ENCODE peak calls at places on chromosome 14, in seven cellular contexts. U is PC-3, A is ovary, S is mucosa of descending colon, R is right lobe of liver, C is heart left ventricle, G is upper lobe of right lung. Q is an unnamed sample. For H3K9me3, the result is how much of the 10 kb centered on the place peaks cover.

GRCh38 chr14:49306152-49306751 is 279.9 kb downstream of the RPS29 start:
- DNase-seq in U (peak), A (no peak), C (no peak), R (no peak), G (no peak), S (no peak), Q (no peak)

GRCh38 chr14:58637040-58637390 is 747 bp upstream of the DACT1 start:
- DNase-seq in G (peak), A (peak), U (peak), C (no peak), S (no peak), R (no peak), Q (no peak)

GRCh38 chr14:50828738-50829471 is 2.1 kb downstream of the NIN start:
- DNase-seq in C (no peak), S (no peak), U (no peak), G (no peak), R (no peak), A (no peak), Q (no peak)

GRCh38 chr14:74917646-74918081 is 5.4 kb downstream of the RPS6KL1 start:
- DNase-seq in R (no peak), A (peak), C (peak), S (no peak), U (no peak), G (no peak), Q (no peak)

GRCh38 chr14:91231446-91231845 is 13.1 kb downstream of the GPR68 start:
- DNase-seq in S (no peak), U (no peak), R (no peak), A (no peak), G (no peak), C (no peak), Q (no peak)

GRCh38 chr14:57293851-57294837 is 25.4 kb downstream of the AP5M1 start:
- DNase-seq in U (peak), S (no peak), R (no peak), G (no peak), A (no peak), C (no peak), Q (no peak)

GRCh38 chr14:68495638-68496114 is 297.2 kb downstream of the ZFP36L1 start:
- DNase-seq in U (no peak), S (no peak), C (no peak), A (no peak), R (no peak), G (no peak), Q (no peak)

GRCh38 chr14:94317259-94317658 is 5.9 kb downstream of the SERPINA6 start:
- DNase-seq in G (no peak), A (no peak), S (peak), C (no peak), R (peak), U (no peak), Q (no peak)

GRCh38 chr14:44379292-44379977 is 127.6 kb downstream of the FSCB start:
- DNase-seq in C (no peak), A (no peak), R (no peak), G (no peak), S (no peak), U (no peak), Q (no peak)
- H3K9me3 ChIP-seq in C (under half), A (under half), R (under half), G (under half), S (under half), U (under half), Q (under half)

GRCh38 chr14:106507354-106507753 is 981.0 kb downstream of the TMEM121 start:
- DNase-seq in S (no peak), R (no peak), C (no peak), A (no peak), U (no peak), G (no peak), Q (no peak)
- H3K9me3 ChIP-seq in S (under half), R (under half), C (under half), A (under half), U (under half), G (under half), Q (under half)

GRCh38 chr14:100696017-100696416 is 30.7 kb upstream of the DLK1 start:
- DNase-seq in R (no peak), C (no peak), S (no peak), A (no peak), G (no peak), U (no peak), Q (no peak)
- H3K9me3 ChIP-seq in R (under half), C (under half), S (under half), A (under half), G (under half), U (under half), Q (under half)

DNA sequence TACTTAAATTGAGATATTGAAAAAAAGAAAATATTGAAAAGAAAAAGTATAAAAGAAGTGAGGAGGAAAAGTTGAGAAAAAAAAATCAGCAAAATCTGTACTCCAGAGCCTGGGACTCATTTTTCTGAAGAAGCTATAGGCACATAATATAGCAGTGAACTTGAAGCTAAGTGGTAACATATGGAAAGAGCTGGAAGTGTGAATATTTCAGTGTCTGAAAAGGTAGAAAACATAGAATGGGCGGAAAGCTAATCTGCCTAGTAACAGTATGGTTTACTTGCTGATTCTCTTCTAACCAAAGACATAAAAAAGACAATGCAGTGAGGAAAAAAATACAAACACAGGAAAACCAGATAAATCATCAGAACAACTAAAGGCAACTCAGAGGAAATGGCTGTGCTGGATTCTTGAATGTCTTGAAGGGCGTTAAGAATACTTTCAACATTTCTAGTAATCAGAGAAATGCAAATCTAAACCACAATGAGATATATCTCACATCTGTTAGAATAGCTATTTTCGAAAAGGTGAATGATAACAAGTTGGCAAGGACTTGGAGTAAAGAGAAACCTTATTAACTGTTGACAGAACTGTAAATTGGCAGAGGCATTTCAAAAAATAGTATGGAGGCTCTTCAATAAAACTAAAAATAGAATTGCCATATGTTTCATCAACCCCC is 784.6 kb downstream of the LRFN5 start:
- DNase-seq in A (no peak), U (no peak), G (no peak), S (no peak), C (no peak), R (no peak), Q (no peak)
- H3K9me3 ChIP-seq in A (under half), U (under half), G (under half), S (under half), C (under half), R (under half), Q (under half)

GRCh38 chr14:106665814-106666213 is 1139.4 kb downstream of the TMEM121 start:
- DNase-seq in A (no peak), C (no peak), R (no peak), U (no peak), S (no peak), G (no peak), Q (no peak)
- H3K9me3 ChIP-seq in A (under half), C (under half), R (under half), U (under half), S (under half), G (under half), Q (under half)

GRCh38 chr14:99080306-99080705 is 191.7 kb downstream of the BCL11B start:
- DNase-seq in A (no peak), R (no peak), G (no peak), U (no peak), S (no peak), C (no peak), Q (no peak)

GRCh38 chr14:99081156-99081765 is 190.7 kb downstream of the BCL11B start:
- DNase-seq in S (no peak), C (no peak), A (no peak), R (no peak), U (no peak), G (no peak), Q (no peak)

GRCh38 chr14:99078426-99078825 is 193.6 kb downstream of the BCL11B start:
- DNase-seq in U (no peak), G (no peak), C (no peak), S (no peak), R (no peak), A (no peak), Q (no peak)

GRCh38 chr14:99079061-99079727 is 192.8 kb downstream of the BCL11B start:
- DNase-seq in S (no peak), G (no peak), R (no peak), A (no peak), C (no peak), U (no peak), Q (no peak)

DNA sequence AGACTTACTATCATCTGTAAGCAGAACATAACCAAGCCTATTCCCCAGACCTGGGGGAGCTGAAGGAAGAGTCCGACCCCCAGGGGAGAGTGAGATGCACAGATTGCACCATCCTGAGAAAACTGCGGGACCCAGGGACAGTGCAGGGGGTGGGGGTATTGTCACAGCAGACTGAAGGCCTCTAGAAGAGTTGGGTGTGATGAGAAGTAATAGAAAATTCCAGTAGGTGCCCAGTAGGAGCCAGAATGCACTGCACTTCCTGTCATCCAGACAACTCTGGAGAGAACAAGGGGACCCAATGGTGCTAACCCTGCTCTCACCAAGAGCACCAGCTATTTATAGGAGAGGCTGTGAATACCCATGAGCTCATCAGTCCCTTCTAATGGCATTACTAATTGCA is 190.1 kb downstream of the BCL11B start:
- DNase-seq in G (no peak), C (no peak), R (no peak), A (no peak), S (no peak), U (no peak), Q (no peak)
- H3K9me3 ChIP-seq in G (under half), C (under half), R (under half), A (under half), S (under half), U (under half), Q (under half)

GRCh38 chr14:56099081-56099797 is 19.0 kb upstream of the PELI2 start:
- DNase-seq in U (no peak), S (no peak), A (no peak), R (no peak), C (no peak), G (no peak), Q (no peak)

GRCh38 chr14:56102901-56103409 is 15.3 kb upstream of the PELI2 start:
- DNase-seq in A (no peak), G (no peak), U (no peak), C (no peak), S (no peak), R (no peak), Q (no peak)

GRCh38 chr14:56098021-56098420 is 20.2 kb upstream of the PELI2 start:
- DNase-seq in R (no peak), C (no peak), S (no peak), U (no peak), A (no peak), G (no peak), Q (no peak)

GRCh38 chr14:56100556-56100955 is 17.7 kb upstream of the PELI2 start:
- DNase-seq in R (no peak), A (no peak), C (no peak), G (no peak), U (no peak), S (no peak), Q (no peak)
- H3K9me3 ChIP-seq in R (under half), A (under half), C (under half), G (under half), U (under half), S (under half), Q (under half)

DNA sequence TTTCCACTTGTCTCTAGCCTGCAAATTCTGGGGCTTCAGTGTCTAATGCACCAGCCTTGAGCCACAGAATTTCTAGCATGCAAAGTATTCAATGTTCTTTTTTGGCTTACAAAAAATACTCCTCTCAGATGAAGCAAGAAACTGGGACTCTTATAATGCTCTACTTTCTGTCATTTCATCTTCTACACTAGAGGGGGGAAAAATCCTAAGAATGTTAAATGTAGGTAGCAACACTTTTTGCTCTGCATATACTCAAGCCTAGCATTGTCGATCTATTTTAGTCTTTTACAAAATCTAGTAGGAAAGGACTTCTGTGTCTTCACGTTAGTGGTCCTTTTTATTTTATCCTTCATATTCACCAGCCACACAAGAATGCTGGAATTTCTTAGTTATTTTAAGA is 253.1 kb upstream of the FLRT2 start:
- DNase-seq in G (no peak), S (no peak), U (no peak), A (no peak), C (no peak), R (no peak), Q (no peak)
- H3K9me3 ChIP-seq in G (under half), S (under half), U (under half), A (under half), C (under half), R (under half), Q (under half)

GRCh38 chr14:85334316-85334715 is 195.6 kb upstream of the FLRT2 start:
- DNase-seq in S (no peak), A (no peak), G (no peak), U (no peak), R (no peak), C (no peak), Q (no peak)

GRCh38 chr14:85336817-85337216 is 193.1 kb upstream of the FLRT2 start:
- DNase-seq in A (no peak), R (no peak), U (peak), G (no peak), S (no peak), C (no peak), Q (no peak)

GRCh38 chr14:85332401-85332800 is 197.5 kb upstream of the FLRT2 start:
- DNase-seq in G (no peak), A (no peak), R (no peak), U (no peak), C (no peak), S (no peak), Q (no peak)

GRCh38 chr14:85333313-85333712 is 196.6 kb upstream of the FLRT2 start:
- DNase-seq in R (no peak), G (no peak), S (no peak), A (no peak), U (peak), C (no peak), Q (no peak)

GRCh38 chr14:85336257-85336656 is 193.7 kb upstream of the FLRT2 start:
- DNase-seq in G (no peak), R (no peak), U (no peak), C (no peak), A (no peak), S (no peak), Q (no peak)
- H3K9me3 ChIP-seq in G (under half), R (under half), U (under half), C (under half), A (under half), S (under half), Q (under half)